ENCODE peak calls at places on chromosomes 1 and 21, in four cellular contexts. V is effector memory CD4-positive, alpha-beta T cell; M is ovary; N is CD8-positive, alpha-beta T cell. T is an unnamed sample.
A peak's percentile ranks its signal among the peaks of the same experiment; 100 is the strongest.

GRCh38 chr21:41328660-41329300 is 12.2 kb downstream of the FAM3B start:
- DNase-seq in V (no peak), M (no peak), N (no peak), T (no peak)

GRCh38 chr1:112312315-112312714 is 83.7 kb upstream of the CTTNBP2NL start:
- DNase-seq in V (no peak), M (no peak), N (no peak), T (no peak)

GRCh38 chr1:77831976-77832695 is 52.7 kb downstream of the MIGA1 start:
- DNase-seq in V (no peak), M (no peak), N (no peak), T (no peak)

GRCh38 chr1:21799730-21800129 is 12.3 kb upstream of the LDLRAD2 start:
- DNase-seq in V (no peak), M (no peak), N (no peak), T (no peak)

GRCh38 chr1:151243683-151244216 is 10.8 kb upstream of the PSMD4 start:
- DNase-seq in V (no peak), M (no peak), N (no peak), T (no peak)

GRCh38 chr1:33219886-33220661 is 36.2 kb upstream of the ZNF362 start:
- DNase-seq in V (no peak), M (no peak), N (no peak), T (no peak)

GRCh38 chr1:65514083-65514482 is 93.6 kb downstream of the LEPR start:
- DNase-seq in V (no peak), M (no peak), N (no peak), T (no peak)

GRCh38 chr1:67793562-67793961 is 39.7 kb downstream of the GNG12 start:
- DNase-seq in V (no peak), M (no peak), N (no peak), T (no peak)

GRCh38 chr1:84836145-84836544 is 56.9 kb downstream of the LPAR3 start:
- DNase-seq in V (no peak), M (no peak), N (no peak), T (no peak)

GRCh38 chr1:100538935-100539835 is 1.2 kb downstream of the GPR88 start:
- DNase-seq in V (no peak), M (no peak), N (peak; percentile 30), T (no peak)

GRCh38 chr1:110962892-110963665 is 643 bp downstream of the LRIF1 start:
- DNase-seq in V (peak; percentile 21), M (peak; percentile 49), N (peak; percentile 53), T (no peak)

GRCh38 chr1:44719318-44719717 is 11.7 kb downstream of the RNU5D-1 start:
- DNase-seq in V (no peak), M (no peak), N (no peak), T (no peak)

GRCh38 chr21:45869121-45870007 is 112.2 kb upstream of the COL6A1 start:
- DNase-seq in V (no peak), M (no peak), N (no peak), T (no peak)

GRCh38 chr1:181161170-181161870 is 72.8 kb downstream of the IER5 start:
- DNase-seq in V (no peak), M (no peak), N (no peak), T (no peak)

GRCh38 chr1:222918746-222919477 is 104.1 kb downstream of the DISP1 start:
- DNase-seq in V (no peak), M (no peak), N (no peak), T (no peak)

GRCh38 chr1:52590275-52590674 is 11.9 kb upstream of the GPX7 start:
- DNase-seq in V (no peak), M (no peak), N (no peak), T (no peak)

GRCh38 chr1:152013664-152014237 is 20.1 kb upstream of the S100A10 start:
- DNase-seq in V (no peak), M (no peak), N (peak; percentile 33), T (no peak)

GRCh38 chr1:52059326-52059725 is 3.2 kb downstream of the BTF3L4 start:
- DNase-seq in V (no peak), M (no peak), N (no peak), T (no peak)

GRCh38 chr1:109201123-109201703 is 12.5 kb upstream of the SARS1 start:
- DNase-seq in V (no peak), M (no peak), N (peak; percentile 23), T (no peak)

GRCh38 chr1:41859686-41860085 is 59.0 kb downstream of the HIVEP3 start:
- DNase-seq in V (no peak), M (no peak), N (no peak), T (no peak)

GRCh38 chr21:45866473-45867010 is 115.0 kb upstream of the COL6A1 start:
- DNase-seq in V (no peak), M (no peak), N (no peak), T (no peak)

GRCh38 chr1:9505142-9505541 is 34.1 kb upstream of the SLC25A33 start:
- DNase-seq in V (no peak), M (no peak), N (no peak), T (no peak)

GRCh38 chr1:218344814-218345672 is at the start of gene TGFB2:
- DNase-seq in V (no peak), M (peak; percentile 76), N (no peak), T (peak; percentile 22)

GRCh38 chr1:20448626-20449215 is 37.3 kb downstream of the CAMK2N1 start:
- DNase-seq in V (no peak), M (no peak), N (no peak), T (no peak)

GRCh38 chr1:165080253-165080896 is 276.1 kb downstream of the LMX1A start:
- DNase-seq in V (no peak), M (no peak), N (no peak), T (no peak)

GRCh38 chr1:180182721-180183311 is 28.1 kb downstream of the QSOX1 start:
- DNase-seq in V (no peak), M (no peak), N (no peak), T (no peak)

GRCh38 chr21:29390778-29391177 is 92.1 kb downstream of the BACH1 start:
- DNase-seq in V (no peak), M (no peak), N (no peak), T (no peak)

GRCh38 chr1:225253784-225254183 is 174.1 kb downstream of the LBR start:
- DNase-seq in V (no peak), M (no peak), N (no peak), T (no peak)

GRCh38 chr1:5878938-5879337 is 113.3 kb downstream of the NPHP4 start:
- DNase-seq in V (no peak), M (no peak), N (no peak), T (no peak)
- H3K27ac ChIP-seq in V (no peak overlapping the region), M (no peak overlapping the region), N (no peak overlapping the region), T (no peak overlapping the region)

GRCh38 chr1:155321577-155322497 is 1.1 kb downstream of the RUSC1 start:
- DNase-seq in V (no peak), M (peak; percentile 40), N (no peak), T (no peak)

GRCh38 chr1:155322953-155323728 is 2.4 kb downstream of the RUSC1 start:
- DNase-seq in V (peak; percentile 67), M (peak; percentile 90), N (peak; percentile 88), T (peak; percentile 87)

GRCh38 chr1:155323729-155324040 is 3.0 kb downstream of the RUSC1 start:
- DNase-seq in V (peak; percentile 73), M (peak; percentile 92), N (peak; percentile 76), T (peak; percentile 80)

GRCh38 chr1:155324041-155324716 is 3.5 kb downstream of the RUSC1 start:
- DNase-seq in V (peak; percentile 83), M (peak; percentile 95), N (peak; percentile 81), T (peak; percentile 93)

GRCh38 chr1:155322571-155322952 is 1.9 kb downstream of the RUSC1 start:
- DNase-seq in V (no peak), M (peak; percentile 61), N (no peak), T (no peak)
- H3K4me3 ChIP-seq in V (peak overlapping the region; percentile 86), M (peak overlapping the region; percentile 74), N (peak overlapping the region; percentile 45), T (peak overlapping the region; percentile 59)

GRCh38 chr1:30745834-30746208 is 11.8 kb downstream of the LAPTM5 start:
- DNase-seq in V (no peak), M (no peak), N (no peak), T (no peak)
- H3K27ac ChIP-seq in V (peak overlapping the region; percentile 93), M (no peak overlapping the region), N (peak overlapping the region; percentile 72), T (peak overlapping the region; percentile 36)

DNA sequence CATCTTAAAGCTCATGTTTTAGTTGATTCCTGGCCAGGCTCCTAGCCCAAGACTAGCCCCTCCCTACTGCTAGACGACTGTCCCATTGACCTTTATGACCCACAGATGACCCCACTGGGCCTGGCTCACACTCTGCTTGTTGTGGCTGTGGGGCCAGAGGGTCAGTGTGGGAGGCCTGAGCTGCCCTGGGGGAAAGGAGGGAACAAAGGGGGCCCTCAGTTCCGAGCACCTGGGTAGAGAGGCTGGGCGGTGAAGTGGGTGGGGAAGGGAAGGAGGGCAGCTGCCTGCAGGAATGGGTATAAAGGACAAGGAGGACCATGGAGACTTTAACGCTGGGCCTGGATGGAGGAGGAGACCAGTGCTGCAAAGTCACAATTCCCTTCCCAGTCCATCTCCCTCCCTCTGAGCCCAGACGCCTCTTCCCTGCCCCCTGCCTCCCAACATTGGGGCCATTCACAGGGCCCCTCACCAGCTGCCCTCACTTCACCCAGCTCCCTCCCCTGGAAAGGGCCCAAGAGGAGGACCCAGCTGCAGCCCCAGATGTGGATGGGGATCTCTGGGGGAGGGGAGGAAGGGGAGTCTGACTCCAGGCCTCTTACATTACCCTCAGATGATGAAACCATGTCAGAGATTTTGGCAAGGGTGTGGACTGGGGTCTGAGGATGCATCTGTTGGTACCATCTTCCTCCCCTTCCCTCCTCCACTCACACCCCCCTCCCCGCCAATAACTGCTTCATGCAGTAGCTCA is 911 bp upstream of the KIF21B start:
- DNase-seq in V (no peak), M (no peak), N (no peak), T (no peak)
- H3K4me3 ChIP-seq in V (no peak overlapping the region), M (no peak overlapping the region), N (no peak overlapping the region), T (no peak overlapping the region)

GRCh38 chr1:185869590-185869989 is 135.4 kb downstream of the HMCN1 start:
- DNase-seq in V (no peak), M (no peak), N (no peak), T (no peak)
- H3K27ac ChIP-seq in V (no peak overlapping the region), M (no peak overlapping the region), N (no peak overlapping the region), T (no peak overlapping the region)